ENCODE peak calls at places on chromosomes 12 and 14, in five cellular contexts. E, L, A, V and C are unnamed samples.

GRCh38 chr14:100278702-100279101 is 27.5 kb downstream of the SLC25A29 start:
- DNase-seq in V (peak), E (peak), A (no peak), L (peak), C (peak)

GRCh38 chr12:122860052-122860853 is 25.0 kb downstream of the HIP1R start:
- DNase-seq in V (peak), E (peak), A (peak), L (no peak), C (peak)

GRCh38 chr12:121189887-121190155 is 20.1 kb upstream of the P2RX4 start:
- DNase-seq in E (no peak), A (no peak), L (no peak), V (no peak), C (no peak)

GRCh38 chr12:8956073-8956472 is 6.6 kb upstream of the M6PR start:
- DNase-seq in L (no peak), A (no peak), V (no peak), E (no peak), C (no peak)

GRCh38 chr12:68911197-68911718 is 21.7 kb downstream of the CPM start:
- DNase-seq in A (no peak), E (no peak), L (no peak), V (no peak), C (no peak)

GRCh38 chr12:105640780-105641179 is 310.3 kb downstream of the C12orf75 start:
- DNase-seq in V (no peak), A (no peak), E (no peak), L (no peak), C (no peak)

GRCh38 chr12:105740970-105741725 is 397.6 kb downstream of the NUAK1 start:
- DNase-seq in V (no peak), A (no peak), L (no peak), E (peak), C (no peak)

GRCh38 chr14:68792022-68792829 is 641 bp downstream of the ZFP36L1 start:
- DNase-seq in E (no peak), L (no peak), A (no peak), V (peak), C (no peak)

GRCh38 chr12:93751864-93752610 is 74.9 kb downstream of the CRADD start:
- DNase-seq in L (peak), V (no peak), E (peak), A (no peak), C (peak)

GRCh38 chr12:78641837-78642423 is 222.6 kb upstream of the SYT1 start:
- DNase-seq in L (no peak), V (no peak), E (peak), A (no peak), C (no peak)

GRCh38 chr14:89171168-89171567 is 245.9 kb downstream of the FOXN3 start:
- DNase-seq in A (no peak), E (peak), L (no peak), V (no peak), C (no peak)

GRCh38 chr12:2154521-2154920 is 101.7 kb downstream of the CACNA1C start:
- DNase-seq in L (no peak), E (no peak), V (no peak), A (no peak), C (no peak)

GRCh38 chr12:47194501-47194900 is 114.7 kb upstream of the AMIGO2 start:
- DNase-seq in V (peak), A (peak), L (no peak), E (no peak), C (no peak)

GRCh38 chr12:104354167-104354867 is 50.8 kb downstream of the EID3 start:
- DNase-seq in E (no peak), L (no peak), V (no peak), A (no peak), C (no peak)

GRCh38 chr12:124916370-124917134 is 2.1 kb upstream of the UBC start:
- DNase-seq in A (no peak), L (peak), E (peak), V (peak), C (peak)

GRCh38 chr12:65510584-65511050 is 232.1 kb downstream of the MSRB3 start:
- DNase-seq in E (peak), A (peak), V (no peak), L (no peak), C (peak)

GRCh38 chr12:26961803-26962202 is 23.5 kb downstream of the FGFR1OP2 start:
- DNase-seq in V (no peak), L (no peak), A (no peak), E (no peak), C (no peak)

GRCh38 chr14:44778562-44778961 is 183.2 kb downstream of the KLHL28 start:
- DNase-seq in V (no peak), E (peak), L (no peak), A (no peak), C (no peak)

GRCh38 chr14:102187044-102187443 is 47.3 kb downstream of the WDR20 start:
- DNase-seq in A (no peak), V (no peak), E (peak), L (peak), C (peak)

GRCh38 chr12:15196221-15196620 is 25.0 kb downstream of the RERG start:
- DNase-seq in A (no peak), V (no peak), E (no peak), L (no peak), C (no peak)

GRCh38 chr14:51546603-51547258 is 105.0 kb upstream of the FRMD6 start:
- DNase-seq in E (no peak), A (peak), L (no peak), V (no peak), C (no peak)

GRCh38 chr14:101363261-101363555 is 198.1 kb upstream of the DIO3 start:
- DNase-seq in A (no peak), E (no peak), L (no peak), V (no peak), C (no peak)

GRCh38 chr12:2251485-2252179 is 198.8 kb downstream of the CACNA1C start:
- DNase-seq in A (no peak), L (no peak), E (no peak), V (no peak), C (no peak)

GRCh38 chr14:97380539-97380941 is 583.4 kb downstream of the VRK1 start:
- DNase-seq in A (no peak), L (no peak), E (no peak), V (no peak), C (no peak)

GRCh38 chr12:2677142-2677880 is 117.5 kb upstream of the FKBP4 start:
- DNase-seq in A (no peak), L (no peak), E (no peak), V (no peak), C (no peak)

GRCh38 chr12:9798008-9798619 is 29.2 kb upstream of the KLRF1 start:
- DNase-seq in E (peak), A (peak), V (peak), L (peak), C (peak)

GRCh38 chr12:124550123-124551089 is 17.0 kb downstream of the NCOR2 start:
- DNase-seq in A (no peak), L (no peak), E (no peak), V (no peak), C (no peak)

GRCh38 chr14:61568572-61569011 is 126.7 kb upstream of the HIF1A start:
- DNase-seq in L (no peak), V (peak), A (peak), E (no peak), C (no peak)

GRCh38 chr14:86838363-86838762 is 1154.6 kb downstream of the GALC start:
- DNase-seq in A (no peak), L (no peak), E (no peak), V (peak), C (no peak)

GRCh38 chr14:93879362-93879983 is 47.7 kb upstream of the FAM181A start:
- DNase-seq in A (no peak), L (no peak), V (no peak), E (no peak), C (no peak)

GRCh38 chr12:44053550-44054243 is 217.8 kb downstream of the TMEM117 start:
- DNase-seq in V (no peak), E (peak), A (no peak), L (no peak), C (peak)

GRCh38 chr14:85601246-85601645 is 71.3 kb downstream of the FLRT2 start:
- DNase-seq in L (no peak), A (no peak), E (no peak), V (no peak), C (no peak)

GRCh38 chr14:32087173-32087861 is 10.2 kb downstream of the ARHGAP5 start:
- DNase-seq in V (no peak), E (peak), L (no peak), A (no peak), C (peak)
- H3K4me3 ChIP-seq in V (no peak), E (no peak), L (no peak), A (no peak), C (no peak)

DNA sequence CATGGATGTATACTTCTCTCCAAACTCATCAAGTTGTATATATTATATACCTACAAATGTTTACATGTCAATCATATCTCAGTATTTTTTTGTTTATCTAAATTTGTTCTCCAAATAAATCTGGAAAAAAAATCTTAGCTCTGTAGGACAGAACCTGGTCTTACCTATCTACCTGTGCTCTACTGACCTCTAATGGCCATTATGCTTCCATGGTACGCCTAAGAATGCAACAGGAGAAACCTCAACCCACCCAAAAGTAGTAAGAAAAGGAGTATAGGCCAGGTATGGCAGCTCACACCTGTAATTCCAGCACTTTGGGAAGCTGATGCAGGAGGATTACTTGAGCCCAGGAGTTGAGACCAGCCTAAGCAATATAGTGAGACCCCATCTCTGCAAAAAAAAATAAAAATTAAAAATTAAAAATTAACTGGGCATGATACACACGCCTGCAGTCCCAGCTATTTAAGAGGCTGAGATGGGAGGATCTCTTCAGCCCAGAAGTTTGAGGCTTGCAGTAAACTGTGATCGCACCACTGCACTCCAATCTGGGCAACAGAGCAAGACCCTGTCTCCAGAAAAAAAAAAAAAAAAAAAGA is 8.7 kb downstream of the OR11H4 start:
- DNase-seq in L (no peak), E (no peak), A (no peak), V (peak), C (no peak)
- TF ChIP-seq CTCF in L (no peak), E (no peak), A (no peak), V (peak), C (no peak)

GRCh38 chr14:31027847-31028246 is 1.7 kb upstream of the STRN3 start:
- DNase-seq in L (no peak), A (no peak), E (no peak), V (no peak), C (no peak)
- H3K4me3 ChIP-seq in L (peak), A (no peak), E (no peak), V (peak), C (no peak)

DNA sequence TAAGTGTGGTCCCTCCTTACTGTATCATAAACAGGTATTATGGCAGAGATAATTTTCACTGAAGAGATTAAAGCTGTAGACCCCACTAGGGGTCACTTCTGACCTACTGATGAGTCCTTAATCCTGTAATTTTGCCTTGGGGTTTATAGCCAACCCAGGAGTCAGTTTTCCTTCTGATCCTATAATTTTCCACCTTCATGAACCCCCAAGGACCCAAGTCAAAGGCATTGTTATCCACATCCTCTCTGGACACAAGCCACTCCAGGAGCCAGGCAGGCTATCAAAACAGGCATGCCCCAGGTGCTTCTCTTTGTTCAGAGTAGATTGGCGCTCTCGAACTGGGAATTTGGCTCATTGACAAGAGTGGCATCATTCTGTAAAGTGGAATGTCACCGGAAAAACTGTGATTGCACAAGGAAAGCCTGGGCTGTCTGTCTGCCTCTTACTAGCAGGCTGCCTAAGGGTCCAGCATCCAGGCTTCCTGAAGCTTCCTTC is 1523.3 kb upstream of the FLRT2 start:
- DNase-seq in E (peak), A (peak), L (no peak), V (no peak), C (no peak)
- TF ChIP-seq CTCF in E (peak), A (peak), L (no peak), V (no peak), C (no peak)

GRCh38 chr12:115354007-115354452 is 670.1 kb upstream of the TBX3 start:
- DNase-seq in V (no peak), L (peak), A (no peak), E (peak), C (peak)
- H3K4me3 ChIP-seq in V (no peak), L (peak), A (no peak), E (peak), C (peak)

GRCh38 chr14:30753452-30753851 is 120.9 kb upstream of the COCH start:
- DNase-seq in V (no peak), A (no peak), L (no peak), E (no peak), C (no peak)

GRCh38 chr14:30754778-30755177 is 119.6 kb upstream of the COCH start:
- DNase-seq in L (no peak), V (no peak), E (no peak), A (no peak), C (no peak)

GRCh38 chr14:30748343-30748742 is 126.0 kb upstream of the COCH start:
- DNase-seq in V (no peak), A (no peak), L (no peak), E (no peak), C (no peak)

GRCh38 chr14:30756594-30756993 is 117.8 kb upstream of the COCH start:
- DNase-seq in V (no peak), A (peak), L (no peak), E (no peak), C (no peak)

GRCh38 chr14:30751646-30752416 is 122.5 kb upstream of the COCH start:
- DNase-seq in E (no peak), A (no peak), L (no peak), V (no peak), C (no peak)
- TF ChIP-seq CTCF in E (no peak), A (no peak), L (no peak), V (no peak), C (no peak)

DNA sequence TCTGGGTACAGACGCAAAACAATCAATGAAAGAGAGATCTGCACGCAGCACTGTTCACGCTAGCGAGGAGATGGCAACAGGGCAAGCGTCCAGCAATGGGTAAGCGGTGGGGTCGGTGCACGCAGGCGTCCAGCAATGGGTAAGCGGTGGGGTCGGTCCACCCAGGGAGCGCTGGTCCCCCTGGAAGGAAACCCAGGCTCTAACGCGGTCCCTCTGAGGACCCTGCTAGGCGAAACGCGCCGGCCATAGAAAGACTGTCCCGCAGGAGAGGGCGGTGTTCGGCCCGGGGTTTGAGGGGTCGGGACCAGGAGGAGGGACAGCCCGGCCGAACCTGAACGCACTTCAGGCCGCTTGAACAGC is 600 bp upstream of the PGAM5 start:
- DNase-seq in A (no peak), V (no peak), E (no peak), L (no peak), C (no peak)
- H3K4me3 ChIP-seq in A (peak), V (peak), E (peak), L (peak), C (peak)

GRCh38 chr14:76810953-76811400 is 1.7 kb downstream of the ANGEL1 start:
- DNase-seq in E (peak), A (peak), V (peak), L (no peak), C (no peak)
- TF ChIP-seq CTCF in E (peak), A (peak), V (peak), L (peak), C (peak)